ENCODE peak calls at places on chromosome 17, in eight cellular contexts. One of them, this sample, is unnamed.

GRCh38 chr17:8225813-8226535 is 15.6 kb upstream of the AURKB start:
- DNase-seq in epithelial cell of proximal tubule: no peak
- DNase-seq in MCF 10A: peak; percentile 84
- DNase-seq in left ventricle myocardium superior: peak; percentile 50
- DNase-seq in ureter: peak; percentile 67
- DNase-seq in non-pigmented ciliary epithelial cell: no peak
- DNase-seq in endothelial cell: peak; percentile 70
- DNase-seq in SHP77 treated with DMSO at 0.1 percent for 48 hours: no peak
- DNase-seq in this sample: no peak

GRCh38 chr17:16304832-16305231 is 48.4 kb downstream of the CENPV start:
- DNase-seq in epithelial cell of proximal tubule: no peak
- DNase-seq in MCF 10A: peak; percentile 39
- DNase-seq in left ventricle myocardium superior: no peak
- DNase-seq in ureter: no peak
- DNase-seq in non-pigmented ciliary epithelial cell: no peak
- DNase-seq in endothelial cell: peak; percentile 26
- DNase-seq in SHP77 treated with DMSO at 0.1 percent for 48 hours: peak; percentile 57
- DNase-seq in this sample: peak; percentile 3

GRCh38 chr17:31696184-31696602 is 162.9 kb downstream of the COPRS start:
- DNase-seq in epithelial cell of proximal tubule: peak; percentile 37
- DNase-seq in MCF 10A: no peak
- DNase-seq in left ventricle myocardium superior: peak; percentile 89
- DNase-seq in ureter: peak; percentile 83
- DNase-seq in non-pigmented ciliary epithelial cell: no peak
- DNase-seq in endothelial cell: no peak
- DNase-seq in SHP77 treated with DMSO at 0.1 percent for 48 hours: no peak
- DNase-seq in this sample: no peak

GRCh38 chr17:81315170-81315884 is 20.2 kb upstream of the SLC38A10 start:
- DNase-seq in epithelial cell of proximal tubule: no peak
- DNase-seq in MCF 10A: no peak
- DNase-seq in left ventricle myocardium superior: no peak
- DNase-seq in ureter: no peak
- DNase-seq in non-pigmented ciliary epithelial cell: no peak
- DNase-seq in endothelial cell: no peak
- DNase-seq in SHP77 treated with DMSO at 0.1 percent for 48 hours: no peak
- DNase-seq in this sample: no peak

GRCh38 chr17:63588797-63589196 is 11.9 kb upstream of the TACO1 start:
- DNase-seq in epithelial cell of proximal tubule: no peak
- DNase-seq in MCF 10A: no peak
- DNase-seq in left ventricle myocardium superior: no peak
- DNase-seq in ureter: no peak
- DNase-seq in non-pigmented ciliary epithelial cell: no peak
- DNase-seq in endothelial cell: no peak
- DNase-seq in SHP77 treated with DMSO at 0.1 percent for 48 hours: no peak
- DNase-seq in this sample: peak; percentile 3

GRCh38 chr17:34081269-34081668 is 173.8 kb upstream of the CCL2 start:
- DNase-seq in epithelial cell of proximal tubule: no peak
- DNase-seq in MCF 10A: no peak
- DNase-seq in left ventricle myocardium superior: no peak
- DNase-seq in ureter: no peak
- DNase-seq in non-pigmented ciliary epithelial cell: no peak
- DNase-seq in endothelial cell: peak; percentile 21
- DNase-seq in SHP77 treated with DMSO at 0.1 percent for 48 hours: no peak
- DNase-seq in this sample: no peak

GRCh38 chr17:65005858-65006257 is 50.7 kb downstream of the GNA13 start:
- DNase-seq in epithelial cell of proximal tubule: no peak
- DNase-seq in MCF 10A: no peak
- DNase-seq in left ventricle myocardium superior: no peak
- DNase-seq in ureter: no peak
- DNase-seq in non-pigmented ciliary epithelial cell: no peak
- DNase-seq in endothelial cell: no peak
- DNase-seq in SHP77 treated with DMSO at 0.1 percent for 48 hours: no peak
- DNase-seq in this sample: no peak

GRCh38 chr17:48593126-48593829 is at the start of gene HOXB5:
- DNase-seq in epithelial cell of proximal tubule: no peak
- DNase-seq in MCF 10A: no peak
- DNase-seq in left ventricle myocardium superior: no peak
- DNase-seq in ureter: no peak
- DNase-seq in non-pigmented ciliary epithelial cell: no peak
- DNase-seq in endothelial cell: no peak
- DNase-seq in SHP77 treated with DMSO at 0.1 percent for 48 hours: peak; percentile 78
- DNase-seq in this sample: no peak

GRCh38 chr17:57861737-57862409 is 12.0 kb upstream of the MRPS23 start:
- DNase-seq in epithelial cell of proximal tubule: no peak
- DNase-seq in MCF 10A: no peak
- DNase-seq in left ventricle myocardium superior: peak; percentile 85
- DNase-seq in ureter: peak; percentile 78
- DNase-seq in non-pigmented ciliary epithelial cell: no peak
- DNase-seq in endothelial cell: no peak
- DNase-seq in SHP77 treated with DMSO at 0.1 percent for 48 hours: no peak
- DNase-seq in this sample: no peak

GRCh38 chr17:27475070-27475673 is 18.9 kb downstream of the KSR1 start:
- DNase-seq in epithelial cell of proximal tubule: no peak
- DNase-seq in MCF 10A: peak; percentile 38
- DNase-seq in left ventricle myocardium superior: no peak
- DNase-seq in ureter: no peak
- DNase-seq in non-pigmented ciliary epithelial cell: no peak
- DNase-seq in endothelial cell: no peak
- DNase-seq in SHP77 treated with DMSO at 0.1 percent for 48 hours: no peak
- DNase-seq in this sample: no peak

GRCh38 chr17:49997773-49998703 is 3.0 kb upstream of the DLX3 start:
- DNase-seq in epithelial cell of proximal tubule: peak; percentile 20
- DNase-seq in MCF 10A: peak; percentile 94
- DNase-seq in left ventricle myocardium superior: peak; percentile 66
- DNase-seq in ureter: peak; percentile 89
- DNase-seq in non-pigmented ciliary epithelial cell: peak; percentile 34
- DNase-seq in endothelial cell: peak; percentile 88
- DNase-seq in SHP77 treated with DMSO at 0.1 percent for 48 hours: peak; percentile 85
- DNase-seq in this sample: peak; percentile 78

GRCh38 chr17:73293480-73293911 is 18.3 kb downstream of the CDC42EP4 start:
- DNase-seq in epithelial cell of proximal tubule: peak; percentile 95
- DNase-seq in MCF 10A: peak; percentile 93
- DNase-seq in left ventricle myocardium superior: peak; percentile 66
- DNase-seq in ureter: peak; percentile 89
- DNase-seq in non-pigmented ciliary epithelial cell: no peak
- DNase-seq in endothelial cell: no peak
- DNase-seq in SHP77 treated with DMSO at 0.1 percent for 48 hours: no peak
- DNase-seq in this sample: no peak

GRCh38 chr17:28527181-28527681 is 21.1 kb downstream of the FOXN1 start:
- DNase-seq in epithelial cell of proximal tubule: no peak
- DNase-seq in MCF 10A: no peak
- DNase-seq in left ventricle myocardium superior: no peak
- DNase-seq in ureter: no peak
- DNase-seq in non-pigmented ciliary epithelial cell: no peak
- DNase-seq in endothelial cell: no peak
- DNase-seq in SHP77 treated with DMSO at 0.1 percent for 48 hours: no peak
- DNase-seq in this sample: no peak

GRCh38 chr17:74201250-74201649 is 2.2 kb upstream of the RPL38 start:
- DNase-seq in epithelial cell of proximal tubule: no peak
- DNase-seq in MCF 10A: peak; percentile 73
- DNase-seq in left ventricle myocardium superior: no peak
- DNase-seq in ureter: no peak
- DNase-seq in non-pigmented ciliary epithelial cell: no peak
- DNase-seq in endothelial cell: no peak
- DNase-seq in SHP77 treated with DMSO at 0.1 percent for 48 hours: peak; percentile 96
- DNase-seq in this sample: peak; percentile 90

GRCh38 chr17:50272246-50272645 is 2.0 kb upstream of the TMEM92 start:
- DNase-seq in epithelial cell of proximal tubule: no peak
- DNase-seq in MCF 10A: no peak
- DNase-seq in left ventricle myocardium superior: no peak
- DNase-seq in ureter: peak; percentile 50
- DNase-seq in non-pigmented ciliary epithelial cell: no peak
- DNase-seq in endothelial cell: no peak
- DNase-seq in SHP77 treated with DMSO at 0.1 percent for 48 hours: no peak
- DNase-seq in this sample: no peak

GRCh38 chr17:72691601-72692000 is 400.9 kb downstream of the SLC39A11 start:
- DNase-seq in epithelial cell of proximal tubule: no peak
- DNase-seq in MCF 10A: peak; percentile 38
- DNase-seq in left ventricle myocardium superior: no peak
- DNase-seq in ureter: no peak
- DNase-seq in non-pigmented ciliary epithelial cell: no peak
- DNase-seq in endothelial cell: no peak
- DNase-seq in SHP77 treated with DMSO at 0.1 percent for 48 hours: no peak
- DNase-seq in this sample: no peak

GRCh38 chr17:47305302-47305923 is 18.3 kb upstream of the EFCAB13 start:
- DNase-seq in epithelial cell of proximal tubule: peak; percentile 78
- DNase-seq in MCF 10A: peak; percentile 89
- DNase-seq in left ventricle myocardium superior: no peak
- DNase-seq in ureter: no peak
- DNase-seq in non-pigmented ciliary epithelial cell: peak; percentile 83
- DNase-seq in endothelial cell: no peak
- DNase-seq in SHP77 treated with DMSO at 0.1 percent for 48 hours: no peak
- DNase-seq in this sample: no peak